ENCODE peak calls at places on chromosomes 11 and 22, in ten cellular contexts. I is astrocyte of the spinal cord; H is colonic mucosa; A is H1; B is lung; D is cardiac fibroblast; K is CD8-positive, alpha-beta T cell; P is fibroblast of the aortic adventitia; S is kidney epithelial cell; N is epithelial cell of esophagus. G is an unnamed sample.

GRCh38 chr11:19345519-19345847 is 104.7 kb upstream of the E2F8 start:
- DNase-seq in I (no peak), H (no peak), A (peak; percentile 78), B (no peak), D (peak; percentile 27), K (no peak), P (no peak), S (no peak), N (no peak), G (no peak)

GRCh38 chr11:27391336-27392015 is 28.5 kb upstream of the CCDC34 start:
- DNase-seq in I (no peak), H (no peak), A (no peak), B (no peak), D (no peak), K (no peak), P (no peak), S (no peak), N (peak; percentile 44), G (no peak)

GRCh38 chr22:35212020-35212419 is 45.3 kb upstream of the HMGXB4 start:
- DNase-seq in I (peak; percentile 33), H (no peak), A (no peak), B (no peak), D (peak; percentile 58), K (no peak), P (peak; percentile 50), S (peak; percentile 44), N (no peak), G (peak; percentile 6)

GRCh38 chr22:45007946-45008852 is 1.6 kb downstream of the PHF21B start:
- DNase-seq in I (peak; percentile 27), H (no peak), A (peak; percentile 80), B (no peak), D (no peak), K (no peak), P (no peak), S (no peak), N (peak; percentile 32), G (no peak)

GRCh38 chr11:126613272-126613671 is 257.8 kb downstream of the ST3GAL4 start:
- DNase-seq in I (no peak), H (no peak), A (no peak), B (no peak), D (no peak), K (no peak), P (no peak), S (no peak), N (no peak), G (no peak)

GRCh38 chr11:122724520-122724919 is 69.0 kb downstream of the UBASH3B start:
- DNase-seq in I (no peak), H (no peak), A (no peak), B (no peak), D (peak; percentile 42), K (no peak), P (no peak), S (no peak), N (no peak), G (no peak)

GRCh38 chr11:1208361-1209261 is 14.3 kb upstream of the MUC5B start:
- DNase-seq in I (no peak), H (no peak), A (peak; percentile 4), B (no peak), D (no peak), K (no peak), P (no peak), S (no peak), N (no peak), G (no peak)

GRCh38 chr11:120893431-120894206 is 130.3 kb upstream of the TBCEL start:
- DNase-seq in I (no peak), H (no peak), A (no peak), B (no peak), D (no peak), K (no peak), P (no peak), S (no peak), N (peak; percentile 23), G (no peak)

GRCh38 chr11:19093976-19094375 is 23.0 kb upstream of the ZDHHC13 start:
- DNase-seq in I (peak; percentile 77), H (no peak), A (no peak), B (no peak), D (peak; percentile 20), K (no peak), P (peak; percentile 19), S (peak; percentile 45), N (peak; percentile 73), G (no peak)

GRCh38 chr11:69854719-69855118 is 35.5 kb upstream of the FGF3 start:
- DNase-seq in I (no peak), H (no peak), A (no peak), B (no peak), D (peak; percentile 17), K (no peak), P (peak; percentile 16), S (peak; percentile 48), N (peak; percentile 78), G (no peak)

GRCh38 chr22:37661160-37661924 is 2.8 kb downstream of the PDXP start:
- DNase-seq in I (peak; percentile 77), H (no peak), A (no peak), B (no peak), D (peak; percentile 70), K (no peak), P (peak; percentile 73), S (no peak), N (no peak), G (peak; percentile 59)

GRCh38 chr11:7572001-7572712 is 58.4 kb downstream of the PPFIBP2 start:
- DNase-seq in I (no peak), H (no peak), A (no peak), B (peak; percentile 54), D (no peak), K (no peak), P (no peak), S (no peak), N (no peak), G (no peak)

GRCh38 chr11:69489031-69489745 is 7.7 kb downstream of the LINC01488 start:
- DNase-seq in I (no peak), H (no peak), A (no peak), B (no peak), D (no peak), K (no peak), P (no peak), S (no peak), N (no peak), G (no peak)

DNA sequence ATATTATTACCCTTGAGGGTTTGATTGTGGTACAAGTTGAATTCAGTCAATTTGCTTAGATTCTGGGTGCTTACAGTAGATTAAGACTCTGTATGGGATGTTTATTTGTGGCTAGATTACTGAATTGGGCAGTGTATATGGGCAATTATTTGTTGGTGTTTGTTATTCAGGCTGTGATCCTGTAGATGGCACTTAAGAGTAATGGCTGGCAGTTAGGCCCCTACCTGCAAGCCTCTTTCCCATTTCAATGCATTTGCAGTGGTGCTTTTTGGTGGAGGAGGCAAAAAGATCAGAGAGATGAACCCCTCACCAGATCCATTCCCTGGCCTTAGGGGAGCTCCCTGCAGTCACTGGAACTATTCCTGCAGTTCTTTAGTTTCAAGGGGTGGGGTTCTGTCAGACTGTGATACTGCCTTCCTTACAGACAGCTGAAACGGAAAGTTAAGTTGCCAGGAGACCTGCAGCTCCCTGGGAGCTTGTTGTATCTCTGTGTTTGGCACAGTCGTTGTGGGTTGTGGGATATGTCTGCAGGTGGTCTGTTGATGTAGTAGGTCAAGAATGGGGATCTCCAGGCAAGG is 199.5 kb downstream of the AASDHPPT start:
- DNase-seq in I (peak; percentile 29), H (no peak), A (no peak), B (no peak), D (peak; percentile 56), K (no peak), P (peak; percentile 35), S (no peak), N (peak; percentile 52), G (no peak)
- TF ChIP-seq CTCF in I (peak; percentile 52), H (no peak), A (peak; percentile 59), B (no peak), D (peak; percentile 46), K (no peak), P (peak; percentile 45), S (peak; percentile 49), N (peak; percentile 70), G (peak; percentile 37)

DNA sequence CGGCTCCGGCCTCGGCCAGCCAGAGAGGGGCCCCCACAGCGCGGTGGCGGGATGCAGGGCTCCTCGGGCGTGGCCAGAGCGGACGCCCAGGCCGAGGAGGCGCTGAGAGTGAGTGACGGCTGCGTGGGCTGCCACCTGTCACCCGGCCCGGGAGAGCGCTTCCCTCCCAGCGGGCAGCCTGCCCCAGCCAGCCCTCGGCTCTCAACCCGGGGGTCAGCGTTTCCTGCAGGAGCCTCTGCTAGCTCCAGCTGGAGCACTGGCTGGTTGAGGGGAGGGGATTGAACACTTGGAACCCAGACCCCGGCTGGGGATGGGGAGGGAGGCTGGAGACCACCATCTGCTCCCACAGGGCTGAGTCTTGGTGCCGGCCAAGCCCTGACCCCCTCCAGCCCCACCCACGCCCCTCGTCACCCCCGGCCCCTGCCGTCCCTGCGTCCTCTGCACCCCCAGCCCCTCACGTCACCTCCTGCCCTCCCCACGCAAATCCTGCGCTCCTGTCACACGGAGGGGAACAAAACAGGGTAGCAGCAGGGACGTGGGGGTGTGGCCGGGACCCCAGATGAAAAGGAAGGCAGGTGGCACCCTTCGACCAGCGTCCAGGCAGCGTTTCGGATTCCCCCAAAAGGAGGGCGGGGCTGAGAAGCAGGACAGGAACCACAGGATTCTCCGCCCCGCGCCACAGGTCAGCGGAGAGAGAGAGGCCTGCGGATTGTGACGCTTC is 156.9 kb downstream of the BRD1 start:
- DNase-seq in I (no peak), H (no peak), A (peak; percentile 70), B (no peak), D (no peak), K (no peak), P (no peak), S (no peak), N (no peak), G (no peak)
- H3K4me3 ChIP-seq in I (no peak overlapping the region), H (no peak overlapping the region), A (peak overlapping the region; percentile 37), B (peak overlapping the region; percentile 3), D (no peak overlapping the region), K (peak overlapping the region; percentile 48), P (no peak overlapping the region), S (no peak overlapping the region), N (no peak overlapping the region), G (no peak overlapping the region)

DNA sequence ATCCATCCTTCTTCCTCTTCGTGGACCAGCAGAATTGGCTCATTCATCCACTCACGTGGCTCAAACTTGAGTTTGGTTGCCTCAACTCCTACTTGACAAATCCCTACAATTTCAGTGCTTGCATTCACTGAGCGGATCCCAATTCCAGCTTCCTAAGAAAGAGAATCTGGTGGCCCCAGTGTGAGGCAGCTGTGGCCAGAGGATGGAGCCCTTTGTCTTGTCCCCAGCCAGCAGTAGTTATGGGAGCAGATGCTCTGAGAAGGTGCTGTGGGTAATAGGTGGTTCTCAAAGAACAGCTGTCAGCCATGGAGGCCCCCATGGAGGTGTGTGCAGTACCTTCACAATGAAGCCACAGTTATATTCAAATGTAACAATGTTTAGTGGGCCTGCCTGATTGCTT is 39.3 kb downstream of the KREMEN1 start:
- DNase-seq in I (no peak), H (no peak), A (no peak), B (no peak), D (no peak), K (no peak), P (no peak), S (no peak), N (no peak), G (no peak)
- TF ChIP-seq CTCF in I (no peak), H (no peak), A (peak; percentile 15), B (no peak), D (no peak), K (no peak), P (no peak), S (no peak), N (no peak), G (no peak)

GRCh38 chr11:3795131-3796092 is 1.9 kb downstream of the NUP98 start:
- DNase-seq in I (no peak), H (no peak), A (no peak), B (no peak), D (no peak), K (no peak), P (no peak), S (no peak), N (no peak), G (no peak)
- H3K4me3 ChIP-seq in I (peak overlapping the region; percentile 97), H (peak overlapping the region; percentile 75), A (peak overlapping the region; percentile 93), B (no peak overlapping the region), D (no peak overlapping the region), K (peak overlapping the region; percentile 80), P (peak overlapping the region; percentile 99), S (peak overlapping the region; percentile 100), N (peak overlapping the region; percentile 99), G (peak overlapping the region; percentile 98)

GRCh38 chr11:103927535-103927934 is 108.9 kb upstream of the DDI1 start:
- DNase-seq in I (peak; percentile 36), H (no peak), A (no peak), B (no peak), D (peak; percentile 62), K (no peak), P (peak; percentile 57), S (no peak), N (peak; percentile 43), G (no peak)
- TF ChIP-seq CTCF in I (peak; percentile 30), H (peak; percentile 31), A (peak; percentile 47), B (no peak), D (peak; percentile 9), K (no peak), P (peak; percentile 47), S (peak; percentile 27), N (peak; percentile 53), G (peak; percentile 53)

G was measured in AG04450.